ENCODE peak calls at places on chromosomes 5 and 9, in seven cellular contexts. E is HepG2, Q is HCT116, B is GM12878, N is K562, P is H1, I is SK-N-SH. R is an unnamed sample. For H3K36me3, the result is how much of the 10 kb centered on the place peaks cover.

GRCh38 chr9:130186051-130186450 is 13.8 kb downstream of the NCS1 start:
- DNase-seq in P (no peak), I (peak), E (no peak), B (no peak), N (no peak), Q (no peak), R (no peak)

GRCh38 chr9:134213508-134214394 is 49.4 kb upstream of the RNU6ATAC start:
- DNase-seq in I (peak), B (no peak), E (no peak), N (no peak), Q (no peak), P (no peak), R (no peak)

GRCh38 chr9:134602547-134603362 is 38.8 kb upstream of the COL5A1 start:
- DNase-seq in E (peak), N (no peak), P (no peak), Q (peak), B (no peak), I (peak), R (peak)

GRCh38 chr9:114097613-114098020 is 1.5 kb downstream of the KIF12 start:
- DNase-seq in Q (no peak), N (no peak), B (no peak), P (no peak), I (peak), E (no peak), R (no peak)

GRCh38 chr5:114418546-114419388 is 56.9 kb downstream of the KCNN2 start:
- DNase-seq in E (no peak), N (no peak), B (peak), Q (no peak), P (no peak), I (no peak), R (no peak)

GRCh38 chr5:139642891-139643871 is 5.0 kb upstream of the CXXC5 start:
- DNase-seq in E (peak), I (peak), N (no peak), P (peak), B (no peak), Q (no peak), R (no peak)

GRCh38 chr9:2727966-2728613 is 10.8 kb downstream of the KCNV2 start:
- DNase-seq in Q (peak), B (peak), I (peak), N (peak), E (peak), P (no peak), R (peak)

GRCh38 chr5:139671096-139671841 is 23.1 kb downstream of the CXXC5 start:
- DNase-seq in B (no peak), E (no peak), I (no peak), N (no peak), Q (no peak), P (no peak), R (no peak)

GRCh38 chr9:113837349-113837748 is 38.8 kb upstream of the ZNF618 start:
- DNase-seq in P (no peak), N (no peak), E (no peak), I (no peak), B (no peak), Q (no peak), R (no peak)

GRCh38 chr5:134380367-134380766 is 9.0 kb downstream of the UBE2B start:
- DNase-seq in B (no peak), E (no peak), P (no peak), N (no peak), I (no peak), Q (no peak), R (no peak)

GRCh38 chr5:4647056-4647455 is 493.1 kb upstream of the ADAMTS16 start:
- DNase-seq in I (no peak), P (no peak), E (no peak), Q (no peak), N (no peak), B (no peak), R (no peak)
- H3K36me3 ChIP-seq in I (under half), P (under half), E (under half), Q (under half), N (under half), B (under half), R (under half)

GRCh38 chr5:1323803-1324173 is 21.1 kb downstream of the CLPTM1L start:
- DNase-seq in B (no peak), E (no peak), N (no peak), Q (no peak), I (no peak), P (no peak), R (no peak)

GRCh38 chr5:1322036-1322903 is 22.6 kb downstream of the CLPTM1L start:
- DNase-seq in N (no peak), P (no peak), E (no peak), B (no peak), I (no peak), Q (no peak), R (no peak)

GRCh38 chr5:1324719-1325190 is 20.1 kb downstream of the CLPTM1L start:
- DNase-seq in N (no peak), B (no peak), Q (no peak), I (no peak), P (no peak), E (no peak), R (no peak)

GRCh38 chr5:1324301-1324700 is 20.6 kb downstream of the CLPTM1L start:
- DNase-seq in B (no peak), P (no peak), N (no peak), I (no peak), Q (no peak), E (no peak), R (no peak)

GRCh38 chr5:1322955-1323802 is 21.7 kb downstream of the CLPTM1L start:
- DNase-seq in B (no peak), Q (no peak), E (no peak), I (no peak), P (no peak), N (no peak), R (no peak)
- TF ChIP-seq YY1 in B (no peak), Q (no peak), E (no peak), I (no peak), P (no peak), N (no peak), R (no peak)

DNA sequence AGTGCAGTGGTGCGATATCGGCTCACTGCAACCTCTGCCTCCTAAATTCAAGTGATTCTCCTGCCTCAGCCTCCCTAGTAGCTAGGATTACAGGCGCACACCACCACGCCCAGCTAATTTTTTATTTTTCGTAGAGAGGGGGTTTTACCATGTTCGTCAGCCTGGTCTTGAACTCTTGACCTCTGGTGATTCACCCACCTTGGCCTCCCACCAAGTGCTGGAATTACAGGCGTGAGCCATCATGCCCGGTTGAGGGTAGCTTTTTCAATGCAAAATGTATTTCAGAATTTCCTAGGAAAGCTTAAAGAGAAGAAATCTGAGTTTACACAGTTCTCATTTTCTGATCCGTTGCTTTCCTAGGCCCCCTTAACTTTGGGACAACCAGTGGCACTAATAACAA is 15.7 kb downstream of the BDP1 start:
- DNase-seq in N (no peak), I (no peak), E (no peak), Q (no peak), P (no peak), B (no peak), R (no peak)
- H3K36me3 ChIP-seq in N (half or more), I (half or more), E (under half), Q (under half), P (under half), B (under half), R (under half)

GRCh38 chr9:15936316-15936869 is 383.6 kb downstream of the CCDC171 start:
- DNase-seq in E (no peak), B (no peak), N (no peak), P (no peak), Q (no peak), I (peak), R (no peak)
- TF ChIP-seq YY1 in E (no peak), B (no peak), N (no peak), P (no peak), Q (no peak), I (no peak), R (no peak)